ENCODE peak calls at places on chromosomes 16 and 17, in six cellular contexts. One of them, this sample, is unnamed. For H3K36me3 and H3K27me3, the result is how much of the 10 kb centered on the place peaks cover.

GRCh38 chr16:2595376-2596200 is 57.8 kb downstream of the PDPK1 start:
- DNase-seq in IMR-90: no peak
- DNase-seq in neural progenitor cell: no peak
- DNase-seq in endodermal cell: peak
- DNase-seq in kidney epithelial cell: no peak
- DNase-seq in A673: no peak
- DNase-seq in this sample: no peak

GRCh38 chr16:8936421-8936820 is 27.3 kb downstream of the USP7 start:
- DNase-seq in IMR-90: peak
- DNase-seq in neural progenitor cell: peak
- DNase-seq in endodermal cell: peak
- DNase-seq in kidney epithelial cell: peak
- DNase-seq in A673: peak
- DNase-seq in this sample: peak

GRCh38 chr16:19113577-19114358 is at the start of gene ITPRIPL2:
- DNase-seq in IMR-90: peak
- DNase-seq in neural progenitor cell: peak
- DNase-seq in endodermal cell: peak
- DNase-seq in kidney epithelial cell: no peak
- DNase-seq in A673: peak
- DNase-seq in this sample: peak

GRCh38 chr16:66619534-66620418 is 15.3 kb downstream of the CMTM3 start:
- DNase-seq in IMR-90: peak
- DNase-seq in neural progenitor cell: no peak
- DNase-seq in endodermal cell: peak
- DNase-seq in kidney epithelial cell: peak
- DNase-seq in A673: peak
- DNase-seq in this sample: no peak

GRCh38 chr17:46205975-46206374 is 12.7 kb upstream of the KANSL1 start:
- DNase-seq in IMR-90: no peak
- DNase-seq in neural progenitor cell: no peak
- DNase-seq in endodermal cell: no peak
- DNase-seq in kidney epithelial cell: no peak
- DNase-seq in A673: no peak
- DNase-seq in this sample: no peak

GRCh38 chr17:40779181-40779909 is 3.0 kb downstream of the KRT27 start:
- DNase-seq in IMR-90: no peak
- DNase-seq in neural progenitor cell: no peak
- DNase-seq in endodermal cell: peak
- DNase-seq in kidney epithelial cell: no peak
- DNase-seq in A673: peak
- DNase-seq in this sample: peak

GRCh38 chr17:38920374-38921291 is 4.8 kb upstream of the LASP1NB start:
- DNase-seq in IMR-90: no peak
- DNase-seq in neural progenitor cell: no peak
- DNase-seq in endodermal cell: peak
- DNase-seq in kidney epithelial cell: no peak
- DNase-seq in A673: no peak
- DNase-seq in this sample: no peak

GRCh38 chr17:27532269-27533067 is 76.2 kb downstream of the KSR1 start:
- DNase-seq in IMR-90: peak
- DNase-seq in neural progenitor cell: no peak
- DNase-seq in endodermal cell: no peak
- DNase-seq in kidney epithelial cell: no peak
- DNase-seq in A673: peak
- DNase-seq in this sample: no peak

GRCh38 chr17:40564195-40564882 is 933 bp downstream of the CCR7 start:
- DNase-seq in IMR-90: no peak
- DNase-seq in neural progenitor cell: no peak
- DNase-seq in endodermal cell: peak
- DNase-seq in kidney epithelial cell: no peak
- DNase-seq in A673: no peak
- DNase-seq in this sample: no peak

GRCh38 chr16:58027341-58028167 is 2.0 kb downstream of the MMP15 start:
- DNase-seq in IMR-90: no peak
- DNase-seq in neural progenitor cell: peak
- DNase-seq in endodermal cell: peak
- DNase-seq in kidney epithelial cell: no peak
- DNase-seq in A673: no peak
- DNase-seq in this sample: no peak

GRCh38 chr16:17426451-17426850 is 44.3 kb downstream of the XYLT1 start:
- DNase-seq in IMR-90: no peak
- DNase-seq in neural progenitor cell: no peak
- DNase-seq in endodermal cell: no peak
- DNase-seq in kidney epithelial cell: no peak
- DNase-seq in A673: no peak
- DNase-seq in this sample: no peak

GRCh38 chr16:1072526-1073261 is at the start of gene SSTR5:
- DNase-seq in IMR-90: no peak
- DNase-seq in neural progenitor cell: peak
- DNase-seq in endodermal cell: peak
- DNase-seq in kidney epithelial cell: no peak
- DNase-seq in A673: no peak
- DNase-seq in this sample: no peak

GRCh38 chr17:80929449-80929848 is 62.2 kb upstream of the CHMP6 start:
- DNase-seq in IMR-90: no peak
- DNase-seq in neural progenitor cell: no peak
- DNase-seq in endodermal cell: no peak
- DNase-seq in kidney epithelial cell: no peak
- DNase-seq in A673: no peak
- DNase-seq in this sample: no peak

GRCh38 chr16:87216824-87217205 is 100.4 kb downstream of the C16orf95 start:
- DNase-seq in IMR-90: no peak
- DNase-seq in neural progenitor cell: no peak
- DNase-seq in endodermal cell: no peak
- DNase-seq in kidney epithelial cell: no peak
- DNase-seq in A673: no peak
- DNase-seq in this sample: no peak

GRCh38 chr17:59165933-59166342 is 10.4 kb downstream of the PRR11 start:
- DNase-seq in IMR-90: peak
- DNase-seq in neural progenitor cell: peak
- DNase-seq in endodermal cell: peak
- DNase-seq in kidney epithelial cell: no peak
- DNase-seq in A673: peak
- DNase-seq in this sample: peak

GRCh38 chr17:37358098-37358829 is 17.5 kb upstream of the C17orf78 start:
- DNase-seq in IMR-90: peak
- DNase-seq in neural progenitor cell: peak
- DNase-seq in endodermal cell: peak
- DNase-seq in kidney epithelial cell: no peak
- DNase-seq in A673: peak
- DNase-seq in this sample: peak

GRCh38 chr16:12902511-12903324 is 1.3 kb downstream of the SHISA9 start:
- DNase-seq in IMR-90: no peak
- DNase-seq in neural progenitor cell: peak
- DNase-seq in endodermal cell: peak
- DNase-seq in kidney epithelial cell: no peak
- DNase-seq in A673: no peak
- DNase-seq in this sample: no peak

GRCh38 chr17:80265205-80266068 is 4.8 kb downstream of the RNF213 start:
- DNase-seq in IMR-90: no peak
- DNase-seq in neural progenitor cell: no peak
- DNase-seq in endodermal cell: peak
- DNase-seq in kidney epithelial cell: no peak
- DNase-seq in A673: no peak
- DNase-seq in this sample: no peak

GRCh38 chr16:3444032-3444388 is 530 bp downstream of the NAA60 start:
- DNase-seq in IMR-90: peak
- DNase-seq in neural progenitor cell: peak
- DNase-seq in endodermal cell: peak
- DNase-seq in kidney epithelial cell: no peak
- DNase-seq in A673: peak
- DNase-seq in this sample: peak

GRCh38 chr17:82816358-82816757 is 23.5 kb downstream of the ZNF750 start:
- DNase-seq in IMR-90: no peak
- DNase-seq in neural progenitor cell: no peak
- DNase-seq in endodermal cell: no peak
- DNase-seq in kidney epithelial cell: no peak
- DNase-seq in A673: no peak
- DNase-seq in this sample: no peak

GRCh38 chr17:82817947-82818346 is 21.9 kb downstream of the ZNF750 start:
- DNase-seq in IMR-90: peak
- DNase-seq in neural progenitor cell: no peak
- DNase-seq in endodermal cell: no peak
- DNase-seq in kidney epithelial cell: no peak
- DNase-seq in A673: no peak
- DNase-seq in this sample: no peak

GRCh38 chr17:82815354-82815753 is 24.5 kb downstream of the ZNF750 start:
- DNase-seq in IMR-90: no peak
- DNase-seq in neural progenitor cell: no peak
- DNase-seq in endodermal cell: no peak
- DNase-seq in kidney epithelial cell: no peak
- DNase-seq in A673: no peak
- DNase-seq in this sample: no peak

GRCh38 chr17:82814834-82815233 is 25.0 kb downstream of the ZNF750 start:
- DNase-seq in IMR-90: no peak
- DNase-seq in neural progenitor cell: no peak
- DNase-seq in endodermal cell: no peak
- DNase-seq in kidney epithelial cell: no peak
- DNase-seq in A673: no peak
- DNase-seq in this sample: no peak

GRCh38 chr17:82815790-82816305 is 24.0 kb downstream of the ZNF750 start:
- DNase-seq in IMR-90: no peak
- DNase-seq in neural progenitor cell: no peak
- DNase-seq in endodermal cell: no peak
- DNase-seq in kidney epithelial cell: no peak
- DNase-seq in A673: peak
- DNase-seq in this sample: no peak
- H3K36me3 ChIP-seq in IMR-90: under half
- H3K36me3 ChIP-seq in neural progenitor cell: under half
- H3K36me3 ChIP-seq in endodermal cell: half or more
- H3K36me3 ChIP-seq in kidney epithelial cell: under half
- H3K36me3 ChIP-seq in A673: under half
- H3K36me3 ChIP-seq in this sample: half or more

DNA sequence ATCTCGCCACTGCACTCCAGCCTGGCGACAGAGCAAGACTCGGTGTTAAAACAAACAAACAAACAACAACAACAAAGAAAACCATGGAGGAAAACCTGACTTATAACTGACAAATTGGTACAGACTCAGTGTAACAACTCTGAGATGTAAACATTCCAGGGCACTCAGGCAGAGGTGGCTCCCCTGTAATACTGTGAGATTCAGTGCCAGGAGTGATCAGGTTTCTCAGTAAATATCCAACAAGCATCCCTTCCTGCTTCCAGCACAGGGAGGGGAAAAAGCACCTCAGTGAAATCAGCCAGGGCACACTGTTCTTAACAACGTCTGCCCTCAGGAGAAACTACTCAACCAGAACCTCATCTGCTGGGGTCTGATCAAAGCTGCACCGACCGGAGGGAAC is 52.4 kb downstream of the AMFR start:
- DNase-seq in IMR-90: peak
- DNase-seq in neural progenitor cell: no peak
- DNase-seq in endodermal cell: no peak
- DNase-seq in kidney epithelial cell: no peak
- DNase-seq in A673: no peak
- DNase-seq in this sample: no peak
- H3K27me3 ChIP-seq in IMR-90: under half
- H3K27me3 ChIP-seq in neural progenitor cell: under half
- H3K27me3 ChIP-seq in endodermal cell: under half
- H3K27me3 ChIP-seq in kidney epithelial cell: under half
- H3K27me3 ChIP-seq in A673: under half
- H3K27me3 ChIP-seq in this sample: under half

DNA sequence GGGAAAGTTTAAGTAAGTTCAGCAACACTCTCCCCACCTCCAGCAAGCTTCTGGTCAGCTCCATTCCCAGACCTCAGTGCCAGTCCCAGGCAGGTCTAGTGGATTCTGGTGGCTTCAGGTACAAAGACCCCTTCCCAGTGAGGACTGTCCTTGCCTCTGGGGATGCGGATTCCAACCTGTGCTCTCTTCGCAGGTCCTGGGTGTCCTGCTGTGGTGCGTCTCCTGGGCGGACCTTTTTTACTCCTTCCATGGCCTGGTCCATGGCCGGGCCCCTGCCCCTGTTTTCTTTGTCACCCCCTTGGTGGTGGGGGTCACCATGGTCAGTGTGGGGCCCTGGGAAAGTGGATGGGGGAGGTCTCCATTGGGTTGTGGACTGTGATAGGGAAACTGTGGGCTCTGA is 21.8 kb downstream of the ABCC3 start:
- DNase-seq in IMR-90: no peak
- DNase-seq in neural progenitor cell: no peak
- DNase-seq in endodermal cell: peak
- DNase-seq in kidney epithelial cell: no peak
- DNase-seq in A673: no peak
- DNase-seq in this sample: no peak
- H3K36me3 ChIP-seq in IMR-90: under half
- H3K36me3 ChIP-seq in neural progenitor cell: under half
- H3K36me3 ChIP-seq in endodermal cell: under half
- H3K36me3 ChIP-seq in kidney epithelial cell: under half
- H3K36me3 ChIP-seq in A673: under half
- H3K36me3 ChIP-seq in this sample: under half

GRCh38 chr17:77814091-77814772 is 144.3 kb upstream of the TNRC6C start:
- DNase-seq in IMR-90: no peak
- DNase-seq in neural progenitor cell: no peak
- DNase-seq in endodermal cell: no peak
- DNase-seq in kidney epithelial cell: no peak
- DNase-seq in A673: no peak
- DNase-seq in this sample: no peak
- H3K27me3 ChIP-seq in IMR-90: under half
- H3K27me3 ChIP-seq in neural progenitor cell: under half
- H3K27me3 ChIP-seq in endodermal cell: under half
- H3K27me3 ChIP-seq in kidney epithelial cell: under half
- H3K27me3 ChIP-seq in A673: under half
- H3K27me3 ChIP-seq in this sample: under half

GRCh38 chr16:84049403-84050060 is 6.9 kb upstream of the SLC38A8 start:
- DNase-seq in IMR-90: no peak
- DNase-seq in neural progenitor cell: no peak
- DNase-seq in endodermal cell: peak
- DNase-seq in kidney epithelial cell: no peak
- DNase-seq in A673: no peak
- DNase-seq in this sample: no peak
- H3K36me3 ChIP-seq in IMR-90: under half
- H3K36me3 ChIP-seq in neural progenitor cell: under half
- H3K36me3 ChIP-seq in endodermal cell: under half
- H3K36me3 ChIP-seq in kidney epithelial cell: under half
- H3K36me3 ChIP-seq in A673: under half
- H3K36me3 ChIP-seq in this sample: under half

GRCh38 chr17:9026741-9027140 is 5.4 kb downstream of the NTN1 start:
- DNase-seq in IMR-90: no peak
- DNase-seq in neural progenitor cell: no peak
- DNase-seq in endodermal cell: peak
- DNase-seq in kidney epithelial cell: no peak
- DNase-seq in A673: no peak
- DNase-seq in this sample: no peak
- H3K27me3 ChIP-seq in IMR-90: under half
- H3K27me3 ChIP-seq in neural progenitor cell: half or more
- H3K27me3 ChIP-seq in endodermal cell: under half
- H3K27me3 ChIP-seq in kidney epithelial cell: under half
- H3K27me3 ChIP-seq in A673: under half
- H3K27me3 ChIP-seq in this sample: under half

This sample was measured in MG63.